ENCODE peak calls at places on chromosome 1, in ten cellular contexts. T is NCI-H2171; K is activated naive CD4-positive, alpha-beta T cell treated with Interleukin-2 at 50 U/mL for 16 hours; X is effector memory CD8-positive, alpha-beta T cell; Z is amniotic stem cell; R is heart left ventricle; V is Peyer's patch; F is AG08396; E is endothelial cell; A is dorsolateral prefrontal cortex. Y is an unnamed sample.

GRCh38 chr1:41351262-41352151 is 9.7 kb upstream of the FOXO6 start:
- DNase-seq in T (no peak), K (no peak), X (no peak), Z (no peak), R (no peak), V (no peak), F (no peak), E (no peak), A (no peak), Y (no peak)

GRCh38 chr1:182111496-182111895 is 50.0 kb upstream of the ZNF648 start:
- DNase-seq in T (peak; percentile 89), K (no peak), X (no peak), Z (no peak), R (no peak), V (no peak), F (no peak), E (no peak), A (no peak), Y (no peak)

GRCh38 chr1:206757524-206758266 is 12.9 kb upstream of the IL19 start:
- DNase-seq in T (no peak), K (peak; percentile 34), X (no peak), Z (no peak), R (no peak), V (no peak), F (no peak), E (no peak), A (no peak), Y (no peak)

GRCh38 chr1:99441234-99442095 is 177.2 kb downstream of the PLPPR4 start:
- DNase-seq in T (no peak), K (no peak), X (no peak), Z (no peak), R (no peak), V (no peak), F (peak; percentile 12), E (no peak), A (no peak), Y (no peak)

GRCh38 chr1:195335541-195335940 is 1272.7 kb downstream of the KCNT2 start:
- DNase-seq in T (no peak), K (no peak), X (no peak), Z (no peak), R (no peak), V (no peak), F (no peak), E (no peak), A (no peak), Y (no peak)

GRCh38 chr1:20376880-20377494 is 86.3 kb downstream of the VWA5B1 start:
- DNase-seq in T (no peak), K (peak; percentile 66), X (peak; percentile 51), Z (no peak), R (peak; percentile 44), V (peak; percentile 73), F (peak; percentile 74), E (peak; percentile 77), A (peak; percentile 52), Y (no peak)

GRCh38 chr1:46394108-46394871 is at the start of gene FAAH:
- DNase-seq in T (peak; percentile 10), K (peak; percentile 51), X (peak; percentile 24), Z (no peak), R (peak; percentile 56), V (peak; percentile 79), F (no peak), E (peak; percentile 51), A (peak; percentile 91), Y (no peak)

GRCh38 chr1:11466416-11466815 is 12.5 kb upstream of the DISP3 start:
- DNase-seq in T (no peak), K (no peak), X (no peak), Z (no peak), R (no peak), V (no peak), F (no peak), E (no peak), A (peak; percentile 90), Y (no peak)

GRCh38 chr1:167936930-167937708 is at the start of gene MPC2:
- DNase-seq in T (peak; percentile 49), K (peak; percentile 66), X (peak; percentile 57), Z (peak; percentile 63), R (peak; percentile 86), V (peak; percentile 84), F (peak; percentile 74), E (peak; percentile 38), A (peak; percentile 52), Y (no peak)

GRCh38 chr1:35533596-35533995 is 23.6 kb downstream of the KIAA0319L start:
- DNase-seq in T (no peak), K (no peak), X (no peak), Z (no peak), R (no peak), V (no peak), F (no peak), E (no peak), A (no peak), Y (no peak)

GRCh38 chr1:230935852-230936251 is 42.8 kb downstream of the TTC13 start:
- DNase-seq in T (no peak), K (no peak), X (no peak), Z (no peak), R (no peak), V (no peak), F (no peak), E (no peak), A (no peak), Y (no peak)

GRCh38 chr1:7972285-7972684 is 10.8 kb downstream of the PARK7 start:
- DNase-seq in T (no peak), K (no peak), X (no peak), Z (no peak), R (no peak), V (no peak), F (no peak), E (no peak), A (no peak), Y (no peak)

GRCh38 chr1:93516164-93516563 is 68.2 kb downstream of the FNBP1L start:
- DNase-seq in T (no peak), K (no peak), X (no peak), Z (no peak), R (no peak), V (no peak), F (no peak), E (no peak), A (no peak), Y (no peak)

GRCh38 chr1:154990276-154990675 is 3.1 kb upstream of the LENEP start:
- DNase-seq in T (no peak), K (no peak), X (no peak), Z (no peak), R (no peak), V (no peak), F (no peak), E (no peak), A (no peak), Y (no peak)